ENCODE peak calls at places on chromosomes 3 and 15, in four cellular contexts. J, P, K and F are unnamed samples. For H3K36me3, the result is how much of the 10 kb centered on the place peaks cover.

GRCh38 chr3:134643150-134643675 is 7.6 kb downstream of the KY start:
- DNase-seq in J (no peak), P (no peak), K (no peak), F (no peak)

GRCh38 chr15:57354436-57355123 is 21.7 kb upstream of the CGNL1 start:
- DNase-seq in J (no peak), P (no peak), K (no peak), F (no peak)

GRCh38 chr3:112074616-112075497 is 11.3 kb upstream of the C3orf52 start:
- DNase-seq in J (no peak), P (peak), K (no peak), F (no peak)

GRCh38 chr3:65596511-65597224 is 442.1 kb downstream of the MAGI1 start:
- DNase-seq in J (no peak), P (no peak), K (no peak), F (peak)

GRCh38 chr15:43872416-43873020 is 45.7 kb downstream of the WDR76 start:
- DNase-seq in J (no peak), P (peak), K (no peak), F (peak)

GRCh38 chr15:89946681-89947313 is 34.0 kb upstream of the ARPIN start:
- DNase-seq in J (no peak), P (no peak), K (no peak), F (no peak)

GRCh38 chr3:38039899-38040261 is 872 bp downstream of the DLEC1 start:
- DNase-seq in J (no peak), P (peak), K (peak), F (no peak)

GRCh38 chr3:44030690-44031344 is 210.9 kb upstream of the TOPAZ1 start:
- DNase-seq in J (no peak), P (no peak), K (no peak), F (no peak)

GRCh38 chr15:40928351-40928974 is 677 bp upstream of the DLL4 start:
- DNase-seq in J (no peak), P (no peak), K (no peak), F (no peak)

GRCh38 chr3:34650131-34650530 is 851.7 kb downstream of the PDCD6IP start:
- DNase-seq in J (no peak), P (no peak), K (no peak), F (peak)

GRCh38 chr3:50124363-50125226 is 30.5 kb upstream of the SEMA3F start:
- DNase-seq in J (no peak), P (no peak), K (peak), F (peak)

GRCh38 chr3:161217496-161217895 is 3.6 kb upstream of the NMD3 start:
- DNase-seq in J (no peak), P (peak), K (no peak), F (peak)

GRCh38 chr15:93859176-93859575 is 372.2 kb upstream of the MCTP2 start:
- DNase-seq in J (no peak), P (no peak), K (no peak), F (no peak)

GRCh38 chr3:16484216-16484615 is 29.3 kb downstream of the RFTN1 start:
- DNase-seq in J (no peak), P (peak), K (no peak), F (no peak)

GRCh38 chr15:39623550-39623931 is 42.7 kb downstream of the THBS1 start:
- DNase-seq in J (peak), P (no peak), K (no peak), F (no peak)

GRCh38 chr3:88059380-88060160 is 515 bp downstream of the ZNF654 start:
- DNase-seq in J (no peak), P (no peak), K (no peak), F (no peak)

GRCh38 chr3:194931366-194931765 is 245.7 kb downstream of the FAM43A start:
- DNase-seq in J (no peak), P (no peak), K (no peak), F (no peak)

GRCh38 chr3:54326951-54327350 is 204.6 kb downstream of the CACNA2D3 start:
- DNase-seq in J (no peak), P (no peak), K (no peak), F (no peak)

GRCh38 chr3:129577925-129578742 is 28.3 kb downstream of the PLXND1 start:
- DNase-seq in J (peak), P (no peak), K (no peak), F (no peak)

DNA sequence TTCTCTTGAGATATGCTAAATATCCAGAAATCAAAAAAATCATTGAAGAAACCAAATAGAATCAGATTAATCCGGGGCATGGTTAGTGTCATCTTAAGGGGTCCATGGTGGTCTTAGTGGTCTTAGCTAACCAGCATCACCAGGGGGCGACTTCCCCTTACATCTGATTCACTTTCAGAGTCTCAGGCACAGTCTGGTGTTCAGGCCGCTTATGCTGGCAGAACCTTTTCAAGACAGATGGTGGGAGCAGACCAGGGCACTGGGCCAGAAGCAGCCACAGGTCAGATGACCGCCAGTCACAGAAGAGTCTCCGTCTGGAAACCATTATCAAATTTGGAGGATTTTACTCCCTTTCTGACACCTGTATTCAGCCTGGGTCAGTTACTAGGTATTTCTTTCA is 365.7 kb downstream of the GBE1 start:
- DNase-seq in J (no peak), P (no peak), K (no peak), F (peak)
- TF ChIP-seq CTCF in J (no peak), P (peak), K (no peak), F (peak)

GRCh38 chr3:121719423-121719822 is 30.1 kb downstream of the GOLGB1 start:
- DNase-seq in J (no peak), P (no peak), K (no peak), F (no peak)
- H3K36me3 ChIP-seq in J (under half), P (half or more), K (under half), F (under half)

GRCh38 chr3:142863010-142863787 is 25.7 kb downstream of the PCOLCE2 start:
- DNase-seq in J (no peak), P (no peak), K (no peak), F (no peak)

GRCh38 chr3:142863965-142864924 is 24.6 kb downstream of the PCOLCE2 start:
- DNase-seq in J (no peak), P (no peak), K (no peak), F (no peak)

GRCh38 chr3:142861926-142862325 is 27.0 kb downstream of the PCOLCE2 start:
- DNase-seq in J (no peak), P (no peak), K (no peak), F (no peak)

DNA sequence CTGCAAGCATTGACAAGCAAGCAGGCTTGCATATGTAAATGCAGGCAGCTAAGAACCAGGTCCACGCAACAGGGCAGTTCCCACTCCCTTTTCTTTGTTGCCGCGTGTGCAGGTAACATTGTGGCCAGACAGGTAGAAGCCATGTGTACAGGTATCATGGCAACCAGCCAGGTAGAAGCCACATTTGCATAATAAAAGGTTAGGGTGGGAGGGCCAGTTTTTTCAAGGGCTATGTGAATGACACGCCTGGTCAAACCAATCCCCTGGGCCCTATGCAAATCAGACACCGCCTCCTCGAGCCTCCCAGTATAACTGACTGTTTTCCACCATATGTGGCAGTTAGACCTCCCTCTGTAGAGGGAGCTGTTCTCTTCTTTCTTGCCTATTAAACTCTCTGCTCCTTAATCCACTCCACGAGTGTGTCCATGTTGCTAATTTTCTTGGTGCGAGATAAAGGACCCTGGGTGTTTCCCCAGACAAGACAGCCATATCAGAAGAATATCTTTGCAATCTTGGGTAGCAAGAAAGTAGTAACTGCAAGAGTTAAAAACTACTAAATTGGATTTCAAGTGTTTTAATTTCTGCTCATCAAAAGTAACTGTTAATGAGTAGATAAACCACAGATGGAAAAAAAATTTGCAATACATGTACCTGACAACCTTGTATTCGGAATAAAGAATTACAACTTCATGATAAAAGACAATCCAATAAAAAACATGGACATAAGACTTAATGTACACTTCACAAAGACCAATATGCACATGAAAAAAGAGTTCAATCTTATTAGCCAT is 21.8 kb downstream of the PCOLCE2 start:
- DNase-seq in J (no peak), P (no peak), K (no peak), F (peak)
- TF ChIP-seq CTCF in J (no peak), P (peak), K (no peak), F (peak)

GRCh38 chr3:9485248-9485647 is 68.4 kb downstream of the LHFPL4 start:
- DNase-seq in J (no peak), P (no peak), K (no peak), F (no peak)
- H3K36me3 ChIP-seq in J (under half), P (under half), K (under half), F (under half)

GRCh38 chr3:68893600-68894239 is 38.6 kb downstream of the TAFA4 start:
- DNase-seq in J (no peak), P (peak), K (no peak), F (no peak)

GRCh38 chr3:68892297-68892696 is 40.0 kb downstream of the TAFA4 start:
- DNase-seq in J (no peak), P (no peak), K (no peak), F (no peak)

GRCh38 chr3:68889328-68889727 is 43.0 kb downstream of the TAFA4 start:
- DNase-seq in J (no peak), P (no peak), K (no peak), F (no peak)
- TF ChIP-seq CTCF in J (no peak), P (no peak), K (no peak), F (no peak)

GRCh38 chr15:77042245-77042644 is 28.7 kb downstream of the TSPAN3 start:
- DNase-seq in J (no peak), P (no peak), K (no peak), F (no peak)

GRCh38 chr15:77038312-77039216 is 32.3 kb downstream of the TSPAN3 start:
- DNase-seq in J (no peak), P (no peak), K (no peak), F (no peak)

GRCh38 chr15:77039217-77039533 is 31.7 kb downstream of the TSPAN3 start:
- DNase-seq in J (no peak), P (no peak), K (no peak), F (no peak)

GRCh38 chr15:77039817-77040216 is 31.1 kb downstream of the TSPAN3 start:
- DNase-seq in J (no peak), P (no peak), K (no peak), F (no peak)

GRCh38 chr15:77040673-77041072 is 30.2 kb downstream of the TSPAN3 start:
- DNase-seq in J (no peak), P (peak), K (no peak), F (no peak)
- H3K36me3 ChIP-seq in J (under half), P (under half), K (under half), F (half or more)

GRCh38 chr15:62021991-62022600 is 38.2 kb downstream of the VPS13C start:
- DNase-seq in J (no peak), P (no peak), K (no peak), F (peak)
- TF ChIP-seq CTCF in J (peak), P (peak), K (no peak), F (peak)

DNA sequence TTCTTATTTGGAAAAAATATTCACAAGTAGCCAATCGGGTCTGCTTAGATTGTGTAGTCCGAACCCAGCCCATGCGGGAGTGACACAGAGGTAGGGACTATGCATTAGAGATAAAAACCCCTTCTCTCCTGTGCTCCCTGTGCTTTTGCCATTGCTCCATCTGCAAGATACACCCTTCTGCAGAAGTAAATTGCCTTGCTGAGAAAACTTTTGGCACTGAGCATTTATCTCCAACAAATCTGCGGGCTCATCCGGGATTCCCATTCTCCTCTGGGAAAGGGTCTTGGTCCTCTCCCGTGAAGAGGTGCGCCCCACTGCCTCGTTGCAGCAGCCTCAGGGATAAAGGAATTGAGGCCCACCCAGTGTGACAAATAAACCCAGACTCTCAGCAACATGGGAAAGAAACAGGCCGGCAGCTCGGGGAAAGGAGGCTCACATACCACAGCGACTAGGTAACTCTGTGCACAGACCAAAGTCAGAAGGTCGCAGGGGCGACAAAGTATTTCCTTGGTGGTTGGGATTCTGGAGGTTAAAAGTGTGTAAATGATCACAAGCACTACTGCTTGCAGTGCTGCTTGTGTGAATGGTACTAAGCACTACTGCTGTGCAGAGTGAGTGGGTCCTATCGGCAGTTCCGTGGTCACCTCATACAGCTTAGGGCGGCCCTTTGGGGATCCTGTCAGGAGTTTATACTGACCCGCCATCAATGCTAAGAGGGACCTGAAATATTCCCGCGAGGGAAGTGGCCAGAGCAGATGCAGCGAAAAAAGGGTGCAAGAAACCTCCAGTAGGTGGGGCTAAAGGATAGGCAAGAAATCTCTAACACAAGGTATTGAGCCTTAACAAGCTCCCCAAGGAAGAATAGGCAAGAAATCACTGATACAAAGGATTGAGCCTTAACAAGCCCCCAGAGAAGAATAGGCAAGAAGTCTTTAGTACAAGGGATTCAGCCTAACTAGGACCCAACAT is 54.3 kb downstream of the GSK3B start:
- DNase-seq in J (no peak), P (no peak), K (no peak), F (peak)
- H3K36me3 ChIP-seq in J (under half), P (under half), K (under half), F (under half)